ENCODE peak calls at places on chromosomes 7 and 10, in five cellular contexts. One of them, this sample, is unnamed.

GRCh38 chr10:21173433-21173963 is 276.4 kb upstream of the NEBL start:
- DNase-seq in T-helper 2 cell: no peak
- DNase-seq in NCI-H345: peak; percentile 30
- DNase-seq in stimulated activated CD8-positive, alpha-beta memory T cell treated with anti-CD3 and anti-CD28 coated beads, Interleukin-2, amount 100 ng/mL, for 1 hour: no peak
- DNase-seq in tibial nerve: no peak
- DNase-seq in this sample: no peak

GRCh38 chr10:49661291-49661856 is 18.1 kb upstream of the C10orf53 start:
- DNase-seq in NCI-H345: peak; percentile 52
- DNase-seq in stimulated activated CD8-positive, alpha-beta memory T cell treated with anti-CD3 and anti-CD28 coated beads, Interleukin-2, amount 100 ng/mL, for 1 hour: no peak
- DNase-seq in T-helper 2 cell: no peak
- DNase-seq in tibial nerve: no peak
- DNase-seq in this sample: no peak

GRCh38 chr7:485188-486081 is 34.2 kb downstream of the PDGFA start:
- DNase-seq in stimulated activated CD8-positive, alpha-beta memory T cell treated with anti-CD3 and anti-CD28 coated beads, Interleukin-2, amount 100 ng/mL, for 1 hour: no peak
- DNase-seq in NCI-H345: no peak
- DNase-seq in T-helper 2 cell: no peak
- DNase-seq in tibial nerve: no peak
- DNase-seq in this sample: no peak

GRCh38 chr7:129689995-129690581 is 78.6 kb downstream of the NRF1 start:
- DNase-seq in tibial nerve: no peak
- DNase-seq in stimulated activated CD8-positive, alpha-beta memory T cell treated with anti-CD3 and anti-CD28 coated beads, Interleukin-2, amount 100 ng/mL, for 1 hour: no peak
- DNase-seq in T-helper 2 cell: no peak
- DNase-seq in NCI-H345: peak; percentile 86
- DNase-seq in this sample: no peak

GRCh38 chr10:70905071-70906021 is 17.0 kb upstream of the PCBD1 start:
- DNase-seq in NCI-H345: no peak
- DNase-seq in stimulated activated CD8-positive, alpha-beta memory T cell treated with anti-CD3 and anti-CD28 coated beads, Interleukin-2, amount 100 ng/mL, for 1 hour: no peak
- DNase-seq in tibial nerve: no peak
- DNase-seq in T-helper 2 cell: no peak
- DNase-seq in this sample: no peak

GRCh38 chr10:131238669-131239280 is 72.7 kb downstream of the TCERG1L start:
- DNase-seq in T-helper 2 cell: no peak
- DNase-seq in NCI-H345: no peak
- DNase-seq in stimulated activated CD8-positive, alpha-beta memory T cell treated with anti-CD3 and anti-CD28 coated beads, Interleukin-2, amount 100 ng/mL, for 1 hour: no peak
- DNase-seq in tibial nerve: no peak
- DNase-seq in this sample: no peak

GRCh38 chr7:157355784-157356511 is 19.1 kb downstream of the DNAJB6 start:
- DNase-seq in stimulated activated CD8-positive, alpha-beta memory T cell treated with anti-CD3 and anti-CD28 coated beads, Interleukin-2, amount 100 ng/mL, for 1 hour: no peak
- DNase-seq in NCI-H345: no peak
- DNase-seq in T-helper 2 cell: no peak
- DNase-seq in tibial nerve: no peak
- DNase-seq in this sample: no peak

GRCh38 chr7:28718042-28718452 is 240.1 kb downstream of the TRIL start:
- DNase-seq in stimulated activated CD8-positive, alpha-beta memory T cell treated with anti-CD3 and anti-CD28 coated beads, Interleukin-2, amount 100 ng/mL, for 1 hour: no peak
- DNase-seq in NCI-H345: no peak
- DNase-seq in tibial nerve: no peak
- DNase-seq in T-helper 2 cell: no peak
- DNase-seq in this sample: no peak

GRCh38 chr10:127919418-127920191 is 12.7 kb downstream of the PTPRE start:
- DNase-seq in T-helper 2 cell: no peak
- DNase-seq in NCI-H345: no peak
- DNase-seq in stimulated activated CD8-positive, alpha-beta memory T cell treated with anti-CD3 and anti-CD28 coated beads, Interleukin-2, amount 100 ng/mL, for 1 hour: no peak
- DNase-seq in tibial nerve: no peak
- DNase-seq in this sample: no peak

GRCh38 chr7:129535896-129536295 is 33.6 kb downstream of the SMKR1 start:
- DNase-seq in tibial nerve: no peak
- DNase-seq in T-helper 2 cell: peak; percentile 47
- DNase-seq in stimulated activated CD8-positive, alpha-beta memory T cell treated with anti-CD3 and anti-CD28 coated beads, Interleukin-2, amount 100 ng/mL, for 1 hour: no peak
- DNase-seq in NCI-H345: no peak
- DNase-seq in this sample: no peak

GRCh38 chr7:117038408-117038807 is 85.1 kb downstream of the ST7 start:
- DNase-seq in NCI-H345: no peak
- DNase-seq in stimulated activated CD8-positive, alpha-beta memory T cell treated with anti-CD3 and anti-CD28 coated beads, Interleukin-2, amount 100 ng/mL, for 1 hour: no peak
- DNase-seq in T-helper 2 cell: no peak
- DNase-seq in tibial nerve: no peak
- DNase-seq in this sample: no peak

GRCh38 chr7:23294549-23295400 is 4.4 kb upstream of the MALSU1 start:
- DNase-seq in stimulated activated CD8-positive, alpha-beta memory T cell treated with anti-CD3 and anti-CD28 coated beads, Interleukin-2, amount 100 ng/mL, for 1 hour: no peak
- DNase-seq in T-helper 2 cell: no peak
- DNase-seq in tibial nerve: no peak
- DNase-seq in NCI-H345: no peak
- DNase-seq in this sample: no peak

GRCh38 chr10:79293841-79294705 is 53.2 kb upstream of the PPIF start:
- DNase-seq in stimulated activated CD8-positive, alpha-beta memory T cell treated with anti-CD3 and anti-CD28 coated beads, Interleukin-2, amount 100 ng/mL, for 1 hour: no peak
- DNase-seq in NCI-H345: no peak
- DNase-seq in T-helper 2 cell: no peak
- DNase-seq in tibial nerve: no peak
- DNase-seq in this sample: no peak